ENCODE peak calls at places on chromosome 7, in nine cellular contexts. V is iPS-NIHi11; M is left ventricle myocardium inferior; W is memory B cell; I is effector CD4-positive, alpha-beta T cell; A is T-helper 1 cell; Q is GM20000; N is hepatocyte; L is A172. E is an unnamed sample.

GRCh38 chr7:4616116-4616515 is 66.0 kb upstream of the FOXK1 start:
- DNase-seq in V (no peak), M (no peak), W (no peak), I (no peak), A (no peak), Q (no peak), N (no peak), L (no peak), E (no peak)

GRCh38 chr7:150404785-150405583 is 25.9 kb downstream of the ZNF775 start:
- DNase-seq in V (peak), M (peak), W (peak), I (peak), A (peak), Q (peak), N (peak), L (peak), E (peak)

GRCh38 chr7:37986780-37987380 is 66.4 kb downstream of the EPDR1 start:
- DNase-seq in V (peak), M (no peak), W (no peak), I (no peak), A (no peak), Q (no peak), N (no peak), L (peak), E (peak)

GRCh38 chr7:48416327-48416908 is 245.2 kb downstream of the ABCA13 start:
- DNase-seq in V (no peak), M (no peak), W (no peak), I (no peak), A (no peak), Q (no peak), N (no peak), L (no peak), E (no peak)

GRCh38 chr7:46003896-46004875 is 83.1 kb upstream of the IGFBP3 start:
- DNase-seq in V (no peak), M (no peak), W (no peak), I (no peak), A (no peak), Q (no peak), N (no peak), L (peak), E (peak)

GRCh38 chr7:44897299-44897698 is 12.0 kb upstream of the PURB start:
- DNase-seq in V (no peak), M (no peak), W (no peak), I (no peak), A (no peak), Q (no peak), N (no peak), L (no peak), E (no peak)

GRCh38 chr7:45874408-45875131 is 1.7 kb upstream of the CCDC201 start:
- DNase-seq in V (no peak), M (no peak), W (no peak), I (no peak), A (no peak), Q (no peak), N (no peak), L (peak), E (peak)

GRCh38 chr7:18429547-18429946 is 66.0 kb upstream of the HDAC9 start:
- DNase-seq in V (no peak), M (no peak), W (no peak), I (no peak), A (no peak), Q (no peak), N (no peak), L (peak), E (no peak)

GRCh38 chr7:16847381-16847860 is 34.4 kb downstream of the AGR3 start:
- DNase-seq in V (peak), M (no peak), W (no peak), I (no peak), A (no peak), Q (no peak), N (peak), L (peak), E (peak)

GRCh38 chr7:74187915-74188675 is 13.9 kb downstream of the EIF4H start:
- DNase-seq in V (no peak), M (no peak), W (no peak), I (no peak), A (no peak), Q (no peak), N (no peak), L (peak), E (no peak)

GRCh38 chr7:6443372-6443941 is 4.3 kb downstream of the DAGLB start:
- DNase-seq in V (no peak), M (no peak), W (no peak), I (no peak), A (no peak), Q (no peak), N (peak), L (peak), E (peak)

GRCh38 chr7:143934526-143935340 is at the start of gene OR2F2:
- DNase-seq in V (no peak), M (no peak), W (no peak), I (no peak), A (no peak), Q (no peak), N (no peak), L (peak), E (no peak)

GRCh38 chr7:92847305-92847704 is 10.9 kb upstream of the CDK6 start:
- DNase-seq in V (no peak), M (no peak), W (no peak), I (no peak), A (no peak), Q (no peak), N (no peak), L (no peak), E (no peak)

GRCh38 chr7:860149-860548 is 16.2 kb upstream of the GET4 start:
- DNase-seq in V (no peak), M (no peak), W (no peak), I (no peak), A (no peak), Q (no peak), N (no peak), L (no peak), E (no peak)

GRCh38 chr7:41328131-41328530 is 374.8 kb downstream of the INHBA start:
- DNase-seq in V (no peak), M (no peak), W (no peak), I (no peak), A (no peak), Q (no peak), N (no peak), L (no peak), E (no peak)

GRCh38 chr7:139043823-139044812 is 8.3 kb upstream of the ZC3HAV1L start:
- DNase-seq in V (no peak), M (no peak), W (no peak), I (peak), A (peak), Q (no peak), N (no peak), L (no peak), E (no peak)

GRCh38 chr7:96388166-96388565 is 66.3 kb upstream of the SLC25A13 start:
- DNase-seq in V (no peak), M (no peak), W (no peak), I (no peak), A (no peak), Q (no peak), N (no peak), L (peak), E (peak)

GRCh38 chr7:75981450-75982305 is 12.7 kb downstream of the TMEM120A start:
- DNase-seq in V (no peak), M (no peak), W (no peak), I (no peak), A (no peak), Q (no peak), N (peak), L (no peak), E (no peak)

GRCh38 chr7:133955208-133955607 is 171.9 kb upstream of the LRGUK start:
- DNase-seq in V (no peak), M (no peak), W (no peak), I (no peak), A (no peak), Q (no peak), N (no peak), L (no peak), E (no peak)

GRCh38 chr7:84021292-84021898 is 173.2 kb downstream of the SEMA3A start:
- DNase-seq in V (no peak), M (no peak), W (no peak), I (no peak), A (no peak), Q (no peak), N (no peak), L (peak), E (no peak)

GRCh38 chr7:132061931-132062330 is 505.5 kb upstream of the PODXL start:
- DNase-seq in V (no peak), M (no peak), W (no peak), I (no peak), A (no peak), Q (no peak), N (no peak), L (no peak), E (no peak)

GRCh38 chr7:104198673-104199278 is 9.0 kb downstream of the ORC5 start:
- DNase-seq in V (no peak), M (no peak), W (no peak), I (no peak), A (no peak), Q (no peak), N (no peak), L (no peak), E (no peak)

GRCh38 chr7:115748123-115748738 is 282.3 kb downstream of the TFEC start:
- DNase-seq in V (no peak), M (no peak), W (no peak), I (no peak), A (no peak), Q (no peak), N (peak), L (no peak), E (no peak)

GRCh38 chr7:29593458-29593857 is 29.8 kb downstream of the PRR15 start:
- DNase-seq in V (no peak), M (no peak), W (no peak), I (no peak), A (no peak), Q (no peak), N (no peak), L (no peak), E (no peak)

GRCh38 chr7:150855046-150855445 is 2.7 kb downstream of the AOC1 start:
- DNase-seq in V (no peak), M (no peak), W (no peak), I (no peak), A (no peak), Q (no peak), N (no peak), L (no peak), E (no peak)

GRCh38 chr7:1922071-1922869 is 252.2 kb downstream of the ELFN1 start:
- DNase-seq in V (no peak), M (no peak), W (no peak), I (no peak), A (no peak), Q (no peak), N (no peak), L (no peak), E (no peak)